ENCODE peak calls at places on chromosomes 16 and 17, in six cellular contexts. F is CD4-positive, CD25-positive, alpha-beta regulatory T cell; M is A549; C is Caco-2; D is K562; V is thoracic aorta. I is an unnamed sample. For H3K9me3, the result is how much of the 10 kb centered on the place peaks cover.

GRCh38 chr17:7043544-7044268 is at the start of gene SLC16A11:
- DNase-seq in F (no peak), M (no peak), C (peak), D (no peak), V (no peak), I (no peak)

GRCh38 chr16:2388139-2388874 is 40.9 kb upstream of the CCNF start:
- DNase-seq in F (no peak), M (no peak), C (no peak), D (no peak), V (no peak), I (no peak)

GRCh38 chr17:48241131-48241591 is 133.6 kb downstream of the SNX11 start:
- DNase-seq in F (peak), M (peak), C (no peak), D (peak), V (no peak), I (no peak)

GRCh38 chr16:85092309-85092708 is 20.0 kb downstream of the CIBAR2 start:
- DNase-seq in F (no peak), M (no peak), C (no peak), D (no peak), V (no peak), I (no peak)

GRCh38 chr17:40062347-40063033 is at the start of gene THRA:
- DNase-seq in F (peak), M (no peak), C (peak), D (peak), V (no peak), I (peak)

GRCh38 chr17:49130891-49131290 is 1.7 kb upstream of the B4GALNT2 start:
- DNase-seq in F (no peak), M (no peak), C (no peak), D (no peak), V (no peak), I (no peak)

GRCh38 chr17:17042851-17043667 is 802 bp downstream of the MPRIP start:
- DNase-seq in F (peak), M (no peak), C (peak), D (no peak), V (no peak), I (no peak)

GRCh38 chr17:56751145-56751743 is 82.5 kb downstream of the C17orf67 start:
- DNase-seq in F (no peak), M (no peak), C (no peak), D (no peak), V (no peak), I (no peak)

GRCh38 chr16:16021988-16022682 is 72.7 kb downstream of the ABCC1 start:
- DNase-seq in F (no peak), M (peak), C (peak), D (peak), V (peak), I (no peak)

GRCh38 chr17:12421077-12421476 is 244.6 kb upstream of the MYOCD start:
- DNase-seq in F (no peak), M (no peak), C (no peak), D (no peak), V (no peak), I (no peak)

GRCh38 chr17:14469971-14470370 is 169.1 kb downstream of the HS3ST3B1 start:
- DNase-seq in F (no peak), M (no peak), C (no peak), D (no peak), V (no peak), I (no peak)

GRCh38 chr16:79792952-79793351 is 192.4 kb upstream of the MAF start:
- DNase-seq in F (no peak), M (no peak), C (no peak), D (no peak), V (no peak), I (no peak)

GRCh38 chr17:44900894-44901293 is 1.6 kb upstream of the EFTUD2 start:
- DNase-seq in F (no peak), M (peak), C (no peak), D (no peak), V (no peak), I (no peak)

GRCh38 chr16:72940886-72941285 is 107.0 kb downstream of the ZFHX3 start:
- DNase-seq in F (no peak), M (no peak), C (no peak), D (no peak), V (no peak), I (no peak)

GRCh38 chr16:88684569-88685155 is 1.6 kb downstream of the SNAI3 start:
- DNase-seq in F (no peak), M (no peak), C (no peak), D (no peak), V (no peak), I (no peak)

GRCh38 chr16:81823111-81823510 is 44.0 kb downstream of the PLCG2 start:
- DNase-seq in F (no peak), M (no peak), C (no peak), D (no peak), V (no peak), I (no peak)

GRCh38 chr16:3180445-3180878 is 7.5 kb upstream of the OR1F1 start:
- DNase-seq in F (no peak), M (peak), C (no peak), D (no peak), V (no peak), I (no peak)

GRCh38 chr16:85395207-85395912 is 217.8 kb upstream of the GSE1 start:
- DNase-seq in F (no peak), M (peak), C (no peak), D (peak), V (peak), I (no peak)

GRCh38 chr17:50065056-50065455 is 9.1 kb downstream of the ITGA3 start:
- DNase-seq in F (no peak), M (no peak), C (no peak), D (no peak), V (no peak), I (no peak)

GRCh38 chr17:27466748-27467375 is 10.6 kb downstream of the KSR1 start:
- DNase-seq in F (peak), M (no peak), C (no peak), D (no peak), V (no peak), I (peak)

GRCh38 chr16:57999366-57999970 is 1.0 kb downstream of the ZNF319 start:
- DNase-seq in F (peak), M (peak), C (no peak), D (no peak), V (no peak), I (no peak)

GRCh38 chr17:76546556-76547182 is 6.8 kb downstream of the PRCD start:
- DNase-seq in F (no peak), M (no peak), C (no peak), D (no peak), V (no peak), I (no peak)

GRCh38 chr16:2420035-2420434 is 9.2 kb upstream of the CCNF start:
- DNase-seq in F (no peak), M (no peak), C (no peak), D (no peak), V (no peak), I (no peak)

GRCh38 chr16:53433930-53434435 is 288 bp upstream of the RBL2 start:
- DNase-seq in F (no peak), M (no peak), C (peak), D (no peak), V (no peak), I (peak)

GRCh38 chr17:36940313-36941264 is 3.3 kb downstream of the LHX1 start:
- DNase-seq in F (no peak), M (no peak), C (no peak), D (no peak), V (no peak), I (no peak)

GRCh38 chr16:86180780-86181179 is 281.8 kb downstream of the IRF8 start:
- DNase-seq in F (no peak), M (no peak), C (no peak), D (no peak), V (no peak), I (no peak)

GRCh38 chr16:7016986-7017385 is 315.7 kb upstream of the RBFOX1 start:
- DNase-seq in F (no peak), M (no peak), C (no peak), D (no peak), V (no peak), I (no peak)

GRCh38 chr16:29860218-29860617 is 2.8 kb downstream of the CDIPT start:
- DNase-seq in F (no peak), M (no peak), C (no peak), D (no peak), V (no peak), I (no peak)

GRCh38 chr17:2076461-2076984 is 21.6 kb downstream of the HIC1 start:
- DNase-seq in F (no peak), M (no peak), C (no peak), D (no peak), V (no peak), I (no peak)

GRCh38 chr16:76265434-76266045 is 11.7 kb upstream of the CNTNAP4 start:
- DNase-seq in F (peak), M (peak), C (peak), D (peak), V (no peak), I (no peak)

GRCh38 chr17:39139137-39139516 is 12.3 kb downstream of the PLXDC1 start:
- DNase-seq in F (no peak), M (no peak), C (no peak), D (no peak), V (no peak), I (no peak)

GRCh38 chr16:89268987-89269735 is 51.7 kb downstream of the ZNF778 start:
- DNase-seq in F (no peak), M (no peak), C (no peak), D (no peak), V (no peak), I (no peak)

GRCh38 chr17:46061435-46061834 is 62.4 kb downstream of the STH start:
- DNase-seq in F (no peak), M (peak), C (no peak), D (no peak), V (no peak), I (no peak)

GRCh38 chr17:330993-331701 is 21.5 kb downstream of the RPH3AL start:
- DNase-seq in F (peak), M (no peak), C (no peak), D (no peak), V (no peak), I (no peak)

GRCh38 chr17:48542114-48542955 is 2.6 kb downstream of the HOXB2 start:
- DNase-seq in F (peak), M (no peak), C (no peak), D (no peak), V (no peak), I (no peak)

GRCh38 chr17:8019161-8019560 is 16.7 kb downstream of the GUCY2D start:
- DNase-seq in F (no peak), M (no peak), C (no peak), D (no peak), V (no peak), I (no peak)

GRCh38 chr17:76252040-76252954 is 12.0 kb upstream of the RNF157 start:
- DNase-seq in F (peak), M (peak), C (peak), D (no peak), V (no peak), I (no peak)

GRCh38 chr17:17994271-17994670 is 21.6 kb downstream of the DRC3 start:
- DNase-seq in F (peak), M (peak), C (no peak), D (no peak), V (no peak), I (no peak)

GRCh38 chr17:5100832-5101231 is 10.8 kb downstream of the ZNF232 start:
- DNase-seq in F (no peak), M (no peak), C (no peak), D (no peak), V (no peak), I (no peak)

GRCh38 chr17:5097101-5097834 is 14.4 kb downstream of the ZNF232 start:
- DNase-seq in F (peak), M (no peak), C (no peak), D (no peak), V (no peak), I (no peak)

GRCh38 chr17:5099271-5099670 is 12.4 kb downstream of the ZNF232 start:
- DNase-seq in F (no peak), M (no peak), C (no peak), D (no peak), V (no peak), I (no peak)
- H3K9me3 ChIP-seq in F (under half), M (half or more), C (under half), D (under half), V (under half), I (under half)

DNA sequence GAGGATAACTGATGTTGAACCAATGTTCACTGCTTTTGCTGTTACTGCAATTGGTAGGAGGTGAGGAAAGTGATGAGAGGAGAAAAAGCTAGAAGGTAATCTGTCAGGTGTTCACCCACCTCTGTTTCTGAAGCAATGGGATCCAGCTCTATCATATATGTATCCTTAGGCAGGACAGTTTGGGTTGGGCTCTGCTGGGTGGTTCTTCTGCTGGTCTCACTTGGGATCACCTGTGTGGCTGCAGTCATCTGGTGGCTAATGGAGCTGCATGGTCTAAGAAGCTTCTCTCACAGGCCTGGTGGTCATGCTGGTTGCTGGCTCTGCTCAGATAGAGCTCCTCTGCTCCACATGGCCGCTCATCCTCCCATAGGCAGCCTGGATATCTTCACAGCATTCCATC is 40.2 kb upstream of the ZCCHC14 start:
- DNase-seq in F (no peak), M (no peak), C (no peak), D (no peak), V (no peak), I (no peak)
- H3K9me3 ChIP-seq in F (under half), M (half or more), C (under half), D (under half), V (under half), I (under half)

GRCh38 chr16:68553186-68553585 is 14.1 kb downstream of the ZFP90 start:
- DNase-seq in F (no peak), M (no peak), C (no peak), D (no peak), V (no peak), I (no peak)
- H3K9me3 ChIP-seq in F (half or more), M (half or more), C (under half), D (under half), V (half or more), I (under half)

GRCh38 chr16:35201151-35201550 is 1741.7 kb downstream of the TP53TG3F start:
- DNase-seq in F (no peak), M (no peak), C (no peak), D (no peak), V (no peak), I (no peak)
- H3K9me3 ChIP-seq in F (half or more), M (under half), C (under half), D (under half), V (under half), I (under half)

DNA sequence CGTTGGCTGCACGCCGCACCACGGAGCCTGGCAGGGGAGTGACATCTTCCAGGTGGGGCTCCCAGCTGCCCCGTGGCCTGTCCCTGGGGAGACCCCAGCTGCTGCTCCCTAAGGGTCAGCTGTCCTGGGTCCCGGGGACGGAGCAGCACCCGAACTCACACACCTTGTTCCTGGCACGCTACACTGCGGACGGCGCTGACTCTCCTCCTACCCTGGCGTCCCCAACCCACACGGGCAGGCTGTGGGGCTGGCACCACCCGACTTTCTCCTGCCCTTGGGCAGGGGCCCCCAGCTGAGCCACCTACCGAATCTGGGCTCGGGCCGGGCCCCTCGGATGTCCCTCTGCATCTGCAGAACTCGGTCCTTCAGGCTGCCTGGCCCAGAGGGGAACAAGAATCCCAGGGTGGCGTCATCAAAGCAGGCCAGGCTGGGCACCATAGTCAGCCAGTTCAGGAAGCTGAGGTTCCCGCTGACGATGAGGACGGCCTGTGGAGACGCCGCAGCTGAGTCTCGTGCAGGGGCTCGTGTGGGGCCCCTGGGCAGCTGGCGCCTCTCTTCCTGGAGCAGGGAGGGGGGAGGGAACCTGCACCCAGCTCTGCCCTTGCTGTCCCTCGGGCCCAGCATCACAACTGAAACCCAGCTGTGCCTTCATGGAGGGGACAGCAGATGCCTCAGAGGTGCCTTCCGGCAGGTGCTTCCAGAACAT is 70.5 kb upstream of the GNG13 start:
- DNase-seq in F (no peak), M (no peak), C (no peak), D (no peak), V (no peak), I (no peak)
- H3K9me3 ChIP-seq in F (under half), M (under half), C (under half), D (under half), V (under half), I (under half)

GRCh38 chr16:35572186-35572585 is 2112.8 kb downstream of the TP53TG3F start:
- DNase-seq in F (no peak), M (no peak), C (no peak), D (no peak), V (no peak), I (no peak)

GRCh38 chr16:35575432-35575821 is 2116.0 kb downstream of the TP53TG3F start:
- DNase-seq in F (no peak), M (no peak), C (no peak), D (no peak), V (no peak), I (no peak)

GRCh38 chr16:35574011-35574410 is 2114.6 kb downstream of the TP53TG3F start:
- DNase-seq in F (no peak), M (no peak), C (no peak), D (no peak), V (no peak), I (no peak)

GRCh38 chr16:35574454-35575431 is 2115.3 kb downstream of the TP53TG3F start:
- DNase-seq in F (no peak), M (no peak), C (no peak), D (no peak), V (no peak), I (no peak)

GRCh38 chr16:35573407-35573806 is 2114.0 kb downstream of the TP53TG3F start:
- DNase-seq in F (no peak), M (no peak), C (no peak), D (no peak), V (no peak), I (no peak)
- H3K9me3 ChIP-seq in F (under half), M (under half), C (under half), D (under half), V (under half), I (under half)

GRCh38 chr16:35733971-35734702 is 2274.7 kb downstream of the TP53TG3F start:
- DNase-seq in F (no peak), M (no peak), C (no peak), D (no peak), V (no peak), I (no peak)
- H3K9me3 ChIP-seq in F (half or more), M (under half), C (under half), D (under half), V (under half), I (under half)

DNA sequence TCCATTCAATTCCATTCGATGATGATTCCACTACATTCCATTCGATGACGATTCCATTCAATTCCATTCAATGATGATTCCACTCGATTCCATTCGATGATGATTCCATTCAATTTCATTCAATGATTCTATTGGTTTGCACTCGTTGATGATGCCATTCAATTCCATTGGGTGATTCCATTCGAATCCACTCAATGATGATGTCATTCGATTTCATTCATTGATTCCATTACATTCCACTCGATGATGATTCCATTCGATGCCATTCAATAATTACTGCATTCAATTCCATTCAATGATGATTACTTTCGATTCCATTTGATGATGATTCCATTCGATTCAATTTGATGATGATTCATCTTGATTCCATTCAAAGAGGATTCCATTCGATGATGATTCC is 1299.4 kb downstream of the TP53TG3F start:
- DNase-seq in F (no peak), M (no peak), C (no peak), D (no peak), V (no peak), I (no peak)
- H3K9me3 ChIP-seq in F (under half), M (under half), C (under half), D (under half), V (under half), I (under half)